ENCODE peak calls at places on chromosomes 11 and 22, in five cellular contexts. V is GM23338, O is psoas muscle, W is stomach, F is neural progenitor cell. K is an unnamed sample.

GRCh38 chr22:41469218-41469851 is 418 bp downstream of the ACO2 start:
- DNase-seq in V (peak; percentile 77), O (peak; percentile 42), W (peak; percentile 54), F (peak; percentile 55), K (no peak)

GRCh38 chr11:94938399-94939055 is 34.8 kb downstream of the CWC15 start:
- DNase-seq in V (no peak), O (peak; percentile 79), W (no peak), F (no peak), K (no peak)

GRCh38 chr11:96037267-96037990 is 113.5 kb upstream of the MTMR2 start:
- DNase-seq in V (no peak), O (no peak), W (no peak), F (no peak), K (no peak)

GRCh38 chr22:31504282-31504681 is 7.9 kb downstream of the SFI1 start:
- DNase-seq in V (no peak), O (no peak), W (no peak), F (no peak), K (no peak)

GRCh38 chr22:39470462-39471335 is 13.9 kb downstream of the MGAT3 start:
- DNase-seq in V (no peak), O (no peak), W (no peak), F (peak; percentile 48), K (no peak)

GRCh38 chr22:36287881-36288515 is 35.1 kb downstream of the APOL1 start:
- DNase-seq in V (no peak), O (no peak), W (no peak), F (no peak), K (no peak)

GRCh38 chr11:126543691-126544090 is 188.2 kb downstream of the ST3GAL4 start:
- DNase-seq in V (no peak), O (no peak), W (no peak), F (no peak), K (no peak)

GRCh38 chr11:77199346-77199745 is 71.3 kb downstream of the MYO7A start:
- DNase-seq in V (no peak), O (no peak), W (peak; percentile 17), F (no peak), K (no peak)

GRCh38 chr11:11620966-11621880 is 582 bp downstream of the GALNT18 start:
- DNase-seq in V (peak; percentile 50), O (peak; percentile 37), W (peak; percentile 33), F (peak; percentile 62), K (no peak)

GRCh38 chr11:250274-250673 is 13.5 kb downstream of the PSMD13 start:
- DNase-seq in V (no peak), O (no peak), W (no peak), F (no peak), K (no peak)

GRCh38 chr11:126433244-126433846 is 77.9 kb downstream of the ST3GAL4 start:
- DNase-seq in V (no peak), O (no peak), W (no peak), F (no peak), K (no peak)

GRCh38 chr11:19849107-19849789 is 136.6 kb downstream of the NAV2 start:
- DNase-seq in V (no peak), O (peak; percentile 70), W (peak; percentile 34), F (no peak), K (no peak)

GRCh38 chr11:119052163-119052814 is 4.7 kb downstream of the HYOU1 start:
- DNase-seq in V (no peak), O (no peak), W (no peak), F (no peak), K (no peak)

GRCh38 chr11:129728571-129728970 is 87.1 kb upstream of the TMEM45B start:
- DNase-seq in V (no peak), O (no peak), W (peak; percentile 39), F (no peak), K (no peak)

GRCh38 chr11:101706541-101706940 is 122.7 kb upstream of the TRPC6 start:
- DNase-seq in V (no peak), O (no peak), W (no peak), F (no peak), K (no peak)

GRCh38 chr11:121894581-121894980 is 221.4 kb downstream of the BLID start:
- DNase-seq in V (no peak), O (no peak), W (no peak), F (no peak), K (no peak)

DNA sequence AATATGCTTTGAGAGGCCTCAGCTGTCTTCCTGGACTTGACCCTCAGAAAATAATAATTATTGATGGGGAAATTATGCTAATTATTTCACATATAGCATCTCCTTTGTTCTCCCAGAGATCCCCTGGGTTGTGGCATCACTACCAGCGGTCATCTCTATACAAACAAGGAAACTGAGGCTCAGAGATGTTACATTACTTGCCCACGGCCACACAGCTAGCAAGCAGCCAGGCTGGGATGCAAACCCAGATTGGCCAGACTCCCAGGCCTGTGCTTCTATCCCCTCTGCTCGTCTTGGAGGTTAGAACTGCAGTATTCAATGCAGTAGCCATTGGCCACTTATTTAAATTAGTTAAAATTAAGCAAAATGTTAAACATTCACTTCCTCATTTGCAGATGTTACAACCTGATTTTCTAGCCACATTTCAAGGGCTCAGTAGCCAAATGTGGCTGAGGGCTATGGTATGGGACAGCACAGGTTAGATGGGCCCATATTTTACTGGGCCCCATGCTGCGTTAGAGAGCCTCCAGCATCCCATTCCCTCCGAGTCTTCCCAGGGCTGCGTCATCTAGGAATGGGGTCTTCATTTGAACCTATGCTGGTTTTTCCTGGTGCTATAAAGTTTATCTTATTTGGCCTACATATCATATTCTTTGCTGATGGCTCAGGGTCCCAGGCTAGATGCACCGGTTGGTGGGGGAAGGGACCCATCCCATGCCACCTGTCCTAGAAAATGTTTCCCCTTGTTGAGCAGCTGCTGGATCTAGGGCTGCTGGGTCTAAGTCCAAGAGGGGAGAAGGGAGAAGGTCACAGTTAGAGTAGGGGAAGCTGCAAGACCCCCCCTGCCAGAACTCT is 2.2 kb downstream of the SLC35C1 start:
- DNase-seq in V (no peak), O (no peak), W (peak; percentile 10), F (no peak), K (no peak)
- H3K4me1 ChIP-seq in V (peaks cover 3% of the 10 kb centered on the region), O (peaks cover 30% of the 10 kb centered on the region), W (peaks cover 31% of the 10 kb centered on the region), F (no peaks in the 10 kb centered on the region), K (peaks cover 27% of the 10 kb centered on the region)

GRCh38 chr22:22935056-22935545 is 47.5 kb downstream of the IGLL5 start:
- DNase-seq in V (no peak), O (peak; percentile 1), W (no peak), F (no peak), K (no peak)

GRCh38 chr22:22936915-22937656 is 49.5 kb downstream of the IGLL5 start:
- DNase-seq in V (no peak), O (no peak), W (no peak), F (no peak), K (no peak)

GRCh38 chr22:22936190-22936914 is 48.7 kb downstream of the IGLL5 start:
- DNase-seq in V (no peak), O (no peak), W (no peak), F (no peak), K (no peak)

GRCh38 chr22:22934543-22935055 is 47.0 kb downstream of the IGLL5 start:
- DNase-seq in V (no peak), O (peak; percentile 4), W (no peak), F (no peak), K (no peak)

GRCh38 chr22:22935546-22936157 is 48.0 kb downstream of the IGLL5 start:
- DNase-seq in V (peak; percentile 24), O (peak; percentile 9), W (peak; percentile 35), F (no peak), K (no peak)
- H3K4me3 ChIP-seq in V (no peak overlapping the region), O (no peak overlapping the region), W (no peak overlapping the region), F (no peak overlapping the region), K (no peak overlapping the region)

GRCh38 chr11:64357904-64358535 is 942 bp upstream of the RPS6KA4 start:
- DNase-seq in V (no peak), O (no peak), W (peak; percentile 69), F (no peak), K (no peak)

GRCh38 chr11:64358536-64358906 is 441 bp upstream of the RPS6KA4 start:
- DNase-seq in V (no peak), O (no peak), W (no peak), F (no peak), K (no peak)

GRCh38 chr11:64356498-64357411 is 2.2 kb upstream of the RPS6KA4 start:
- DNase-seq in V (peak; percentile 97), O (no peak), W (peak; percentile 57), F (peak; percentile 86), K (no peak)

GRCh38 chr11:64358907-64359711 is at the start of gene RPS6KA4:
- DNase-seq in V (peak; percentile 76), O (peak; percentile 71), W (peak; percentile 74), F (peak; percentile 88), K (peak; percentile 46)

DNA sequence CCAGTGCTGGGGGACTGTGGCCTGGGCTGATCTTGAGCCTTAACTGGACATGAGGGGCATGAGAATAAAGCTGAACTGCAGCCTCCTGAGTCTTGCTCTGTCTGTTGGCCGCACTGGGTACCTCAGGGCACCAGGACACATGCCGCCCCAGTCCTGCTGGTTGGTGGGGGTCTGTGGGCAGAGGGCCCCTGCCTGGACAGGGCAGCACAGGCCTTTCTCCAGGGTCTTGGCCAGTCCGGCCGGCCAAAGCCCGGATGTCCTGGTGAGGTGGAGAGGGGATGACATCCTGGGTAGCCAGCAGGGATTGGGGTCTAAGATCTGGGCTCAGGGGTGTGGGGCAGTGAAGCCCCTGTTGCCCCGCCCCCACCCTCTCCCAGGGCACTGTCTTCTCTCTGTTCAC is 1.5 kb upstream of the RPS6KA4 start:
- DNase-seq in V (no peak), O (no peak), W (no peak), F (no peak), K (no peak)
- H3K4me1 ChIP-seq in V (peaks cover 17% of the 10 kb centered on the region), O (peaks cover 6% of the 10 kb centered on the region), W (peaks cover 40% of the 10 kb centered on the region), F (peaks cover 21% of the 10 kb centered on the region), K (peaks cover 16% of the 10 kb centered on the region)

GRCh38 chr22:42946551-42947198 is 68.3 kb downstream of the PACSIN2 start:
- DNase-seq in V (no peak), O (no peak), W (no peak), F (no peak), K (no peak)
- H3K4me3 ChIP-seq in V (no peak overlapping the region), O (no peak overlapping the region), W (no peak overlapping the region), F (no peak overlapping the region), K (no peak overlapping the region)

GRCh38 chr22:46109474-46110003 is 40.8 kb upstream of the PPARA start:
- DNase-seq in V (no peak), O (no peak), W (no peak), F (no peak), K (no peak)
- H3K4me1 ChIP-seq in V (no peaks in the 10 kb centered on the region), O (peaks cover 97% of the 10 kb centered on the region), W (peaks cover 95% of the 10 kb centered on the region), F (peaks cover 13% of the 10 kb centered on the region), K (no peaks in the 10 kb centered on the region)

DNA sequence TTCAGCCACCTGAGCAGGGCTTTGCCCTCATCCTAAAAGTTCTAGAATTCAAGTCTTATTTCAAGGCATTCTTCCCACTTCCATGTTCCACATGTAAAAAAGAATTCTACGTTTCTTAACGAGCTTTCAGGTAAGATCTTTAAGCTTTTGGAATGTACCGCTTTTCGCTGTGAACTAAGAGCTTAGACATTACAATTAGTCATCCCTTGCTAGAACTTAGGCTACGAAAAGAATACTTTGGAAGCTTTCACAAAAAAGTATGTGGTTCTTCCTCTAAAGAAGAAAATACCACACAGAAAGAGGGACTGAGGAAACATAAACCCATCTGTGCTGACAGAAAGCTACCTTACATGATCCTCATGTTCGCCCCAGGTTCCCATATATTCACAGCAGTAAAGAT is 1.9 kb downstream of the NUMA1 start:
- DNase-seq in V (no peak), O (no peak), W (no peak), F (no peak), K (no peak)
- H3K4me3 ChIP-seq in V (peak overlapping the region; percentile 80), O (no peak overlapping the region), W (no peak overlapping the region), F (peak overlapping the region; percentile 85), K (no peak overlapping the region)

DNA sequence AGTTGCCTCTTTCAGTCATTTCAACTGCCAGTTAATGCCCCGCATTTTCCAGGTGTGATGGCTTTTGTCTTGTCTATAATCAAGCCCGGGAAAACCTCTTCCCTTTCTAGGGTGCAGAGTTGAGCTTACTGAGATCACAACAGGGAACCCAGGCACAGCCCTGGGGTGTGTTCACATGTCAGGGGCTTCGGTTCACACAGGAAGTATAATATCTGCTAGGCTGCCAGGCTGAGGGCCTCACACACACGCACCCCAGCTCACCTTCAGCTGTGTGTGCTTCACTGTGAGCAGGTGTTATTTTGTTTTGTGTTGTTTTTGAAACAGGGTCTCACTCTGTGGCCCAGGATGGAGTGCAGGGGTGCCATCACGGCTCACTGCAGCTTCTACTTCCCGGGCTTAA is 9.7 kb upstream of the SOX10 start:
- DNase-seq in V (no peak), O (no peak), W (no peak), F (no peak), K (no peak)
- H3K4me1 ChIP-seq in V (no peaks in the 10 kb centered on the region), O (no peaks in the 10 kb centered on the region), W (no peaks in the 10 kb centered on the region), F (peaks cover 10% of the 10 kb centered on the region), K (peaks cover 49% of the 10 kb centered on the region)

K was measured in naive thymus-derived CD4-positive, alpha-beta T cell.